ENCODE peak calls at places on chromosomes 6 and 20, in eight cellular contexts. N is ovary, A is thyroid gland, M is HepG2, K is stomach, I is body of pancreas, W is tibial nerve, L is adrenal gland. B is an unnamed sample.

GRCh38 chr6:2036084-2037023 is 209.1 kb downstream of the GMDS start:
- DNase-seq in W (no peak), I (no peak), K (no peak), L (no peak), M (no peak), N (no peak), A (no peak), B (no peak)

GRCh38 chr6:66638099-66638498 is 931.1 kb upstream of the EYS start:
- DNase-seq in M (no peak), A (no peak), W (no peak), N (no peak), L (no peak), K (no peak), I (no peak), B (no peak)

GRCh38 chr6:141634269-141634668 is 498.5 kb upstream of the GJE1 start:
- DNase-seq in N (no peak), I (no peak), K (no peak), M (no peak), A (no peak), L (no peak), W (no peak), B (no peak)

GRCh38 chr6:90484903-90485302 is 102.0 kb downstream of the MAP3K7 start:
- DNase-seq in A (no peak), M (no peak), K (no peak), L (no peak), W (no peak), I (no peak), N (no peak), B (no peak)

GRCh38 chr6:81023007-81023582 is 729.4 kb downstream of the TENT5A start:
- DNase-seq in N (no peak), W (no peak), L (no peak), K (no peak), M (no peak), I (no peak), A (no peak), B (no peak)

GRCh38 chr6:39496951-39497350 is 174.4 kb upstream of the KCNK16 start:
- DNase-seq in I (peak; percentile 13), W (peak; percentile 19), N (peak; percentile 74), K (peak; percentile 26), M (no peak), A (peak; percentile 11), L (peak; percentile 33), B (peak; percentile 21)

GRCh38 chr20:57167971-57168693 is 98.3 kb downstream of the BMP7 start:
- DNase-seq in I (no peak), L (no peak), M (no peak), A (peak; percentile 94), W (no peak), K (no peak), N (no peak), B (peak; percentile 26)

GRCh38 chr6:135274561-135275293 is 93.6 kb downstream of the MYB start:
- DNase-seq in W (no peak), M (no peak), N (no peak), K (no peak), A (no peak), L (no peak), I (no peak), B (no peak)

GRCh38 chr20:36439731-36440072 is 101.6 kb upstream of the MYL9 start:
- DNase-seq in K (no peak), I (no peak), N (no peak), M (no peak), A (no peak), L (no peak), W (no peak), B (no peak)

GRCh38 chr6:52106994-52107393 is 19.6 kb upstream of the PKHD1 start:
- DNase-seq in L (no peak), A (no peak), W (no peak), I (no peak), M (no peak), N (no peak), K (no peak), B (no peak)

GRCh38 chr6:104484626-104485025 is 375.1 kb downstream of the HACE1 start:
- DNase-seq in A (no peak), I (no peak), K (no peak), L (no peak), W (no peak), N (no peak), M (no peak), B (no peak)

GRCh38 chr6:135651964-135652755 is 154.6 kb upstream of the AHI1 start:
- DNase-seq in M (no peak), A (no peak), N (no peak), W (no peak), L (no peak), I (no peak), K (no peak), B (no peak)

GRCh38 chr20:47444584-47444983 is 57.1 kb upstream of the NCOA3 start:
- DNase-seq in W (no peak), N (no peak), K (no peak), M (no peak), I (no peak), A (no peak), L (no peak), B (no peak)

GRCh38 chr20:47441774-47442150 is 59.9 kb upstream of the NCOA3 start:
- DNase-seq in K (no peak), I (no peak), W (no peak), M (no peak), A (no peak), N (no peak), L (no peak), B (no peak)

GRCh38 chr20:47440857-47441773 is 60.6 kb upstream of the NCOA3 start:
- DNase-seq in L (no peak), N (no peak), M (peak; percentile 45), I (no peak), A (no peak), W (no peak), K (no peak), B (no peak)

GRCh38 chr20:47438464-47439381 is 63.0 kb upstream of the NCOA3 start:
- DNase-seq in W (no peak), N (no peak), L (no peak), I (no peak), K (no peak), M (no peak), A (no peak), B (peak; percentile 19)
- TF ChIP-seq POLR2A in W (no peak), N (no peak), L (no peak), I (no peak), K (no peak), M (no peak), A (no peak), B (no peak)

GRCh38 chr6:152745509-152746171 is 5.0 kb upstream of the VIP start:
- DNase-seq in A (no peak), W (no peak), M (no peak), K (no peak), L (no peak), I (no peak), N (no peak), B (no peak)

GRCh38 chr6:152746172-152746553 is 4.4 kb upstream of the VIP start:
- DNase-seq in L (no peak), W (no peak), M (peak; percentile 69), I (no peak), K (no peak), N (no peak), A (no peak), B (no peak)

GRCh38 chr6:152750694-152751093 is at the start of gene VIP:
- DNase-seq in K (no peak), I (no peak), N (no peak), W (no peak), L (no peak), M (peak; percentile 35), A (peak; percentile 2), B (no peak)

GRCh38 chr6:152749336-152749735 is 1.3 kb upstream of the VIP start:
- DNase-seq in A (no peak), M (no peak), N (no peak), W (no peak), K (no peak), L (no peak), I (no peak), B (no peak)

GRCh38 chr6:152748843-152749242 is 1.8 kb upstream of the VIP start:
- DNase-seq in L (no peak), M (no peak), A (no peak), K (no peak), N (no peak), W (no peak), I (no peak), B (no peak)
- TF ChIP-seq POLR2A in L (no peak), M (no peak), A (no peak), K (no peak), N (no peak), W (no peak), I (no peak), B (no peak)

DNA sequence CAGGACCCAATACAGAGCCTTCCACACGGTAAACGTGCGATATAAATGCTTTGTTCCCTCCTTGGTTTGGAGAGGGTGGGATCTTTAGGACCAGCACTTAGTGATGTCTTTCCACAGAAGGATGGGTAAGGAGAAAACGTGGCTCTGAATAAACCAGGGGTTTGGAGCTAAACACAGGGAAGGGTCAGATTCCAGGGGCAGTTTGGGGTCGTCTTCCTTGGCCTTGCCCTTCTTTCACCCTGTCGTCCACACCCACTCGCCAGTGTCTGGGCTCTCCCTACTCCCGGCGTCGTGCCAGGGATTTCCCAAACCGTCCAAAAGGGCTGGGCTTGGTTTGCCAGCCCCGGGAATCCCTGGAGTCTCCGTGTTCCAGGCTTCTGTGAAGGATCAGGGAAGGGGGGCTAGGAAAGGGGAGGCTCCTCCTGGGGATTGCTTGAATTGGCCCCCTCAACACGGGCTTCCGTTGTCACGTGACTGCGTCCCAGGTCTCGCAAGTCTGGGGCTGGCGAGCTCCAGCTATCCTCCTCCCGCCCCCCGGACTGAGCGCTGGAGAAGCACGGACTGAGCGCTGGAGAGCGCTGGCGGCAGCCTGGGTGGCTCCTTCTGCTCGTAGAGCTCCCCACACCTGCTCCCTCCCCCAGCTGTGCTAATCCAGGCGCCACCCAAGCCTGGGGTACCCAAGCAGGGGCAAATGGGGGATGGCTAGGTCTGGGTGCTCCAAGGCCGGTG is 9.5 kb upstream of the ARMC12 start:
- DNase-seq in K (peak; percentile 76), L (peak; percentile 85), I (peak; percentile 83), N (peak; percentile 96), W (peak; percentile 89), A (peak; percentile 96), M (peak; percentile 65), B (peak; percentile 89)
- TF ChIP-seq POLR2A in K (peak; percentile 40), L (peak; percentile 73), I (no peak), N (peak; percentile 83), W (peak; percentile 54), A (no peak), M (no peak), B (no peak)

DNA sequence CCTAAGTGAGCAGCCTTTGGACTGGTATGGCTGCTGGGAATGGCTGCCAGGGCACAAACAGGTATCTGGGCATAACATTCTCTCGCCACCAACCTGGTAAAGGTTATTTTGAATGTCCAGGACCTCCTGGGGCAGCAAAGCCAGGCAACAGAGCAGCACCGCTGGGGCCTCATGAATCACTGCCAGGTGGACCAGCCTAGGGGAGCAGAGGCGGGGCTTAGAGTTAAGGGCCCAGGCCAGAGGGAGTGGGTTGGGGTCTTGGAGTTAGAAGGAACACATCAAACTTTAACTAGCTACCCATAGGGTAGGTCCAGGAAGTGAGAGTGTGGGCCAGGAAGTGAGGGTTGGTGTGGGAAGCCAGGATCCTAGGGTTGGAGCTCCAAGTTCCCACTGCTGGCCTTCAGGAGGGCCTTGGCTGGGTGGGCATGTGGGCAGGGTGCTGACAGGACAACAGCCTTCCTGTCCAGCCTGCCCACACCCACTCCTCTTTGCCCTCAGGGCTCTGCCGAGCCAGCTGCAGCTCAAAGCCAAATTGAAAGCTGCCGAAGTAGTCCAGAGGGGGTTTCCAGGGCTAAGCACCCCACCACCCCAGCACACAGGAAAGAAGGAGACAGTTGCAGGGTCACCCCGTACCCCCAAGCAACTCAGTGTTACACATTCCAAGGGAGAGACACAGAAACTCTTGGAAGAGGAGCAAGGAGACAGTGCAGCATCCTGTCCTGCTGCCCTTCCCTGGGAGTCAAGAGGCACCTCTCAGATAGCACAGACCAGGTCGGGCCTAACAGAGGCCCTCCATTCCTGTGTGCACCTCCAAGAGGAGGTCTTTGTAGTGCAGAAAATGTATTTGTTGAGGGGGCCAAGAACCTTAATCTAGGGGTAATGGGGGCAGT is 2.6 kb downstream of the NFKBIE start:
- DNase-seq in W (no peak), M (no peak), L (no peak), N (no peak), A (no peak), K (no peak), I (no peak), B (no peak)
- TF ChIP-seq POLR2A in W (no peak), M (no peak), L (no peak), N (no peak), A (no peak), K (no peak), I (no peak), B (no peak)

B was measured in testis.